ENCODE peak calls at places on chromosomes 6 and 20, in six cellular contexts. One of them, this sample, is unnamed.

GRCh38 chr20:64229537-64230061 is 25.9 kb upstream of the PCMTD2 start:
- DNase-seq in stimulated activated naive CD4-positive, alpha-beta T cell: no peak
- DNase-seq in NCI-H1694: no peak
- DNase-seq in T-helper 2 cell treated with Interferon-gamma antibody and Interleukin-4, amounts not matched to agents 5 μg/mL and 100 μg/mL, for 36 hours: no peak
- DNase-seq in NCI-H1092: no peak
- DNase-seq in neural crest cell: no peak
- DNase-seq in this sample: no peak

GRCh38 chr20:36919715-36920333 is 31.7 kb downstream of the SAMHD1 start:
- DNase-seq in neural crest cell: peak
- DNase-seq in stimulated activated naive CD4-positive, alpha-beta T cell: peak
- DNase-seq in NCI-H1694: peak
- DNase-seq in T-helper 2 cell treated with Interferon-gamma antibody and Interleukin-4, amounts not matched to agents 5 μg/mL and 100 μg/mL, for 36 hours: no peak
- DNase-seq in NCI-H1092: peak
- DNase-seq in this sample: peak

GRCh38 chr20:48705208-48706115 is 122.3 kb downstream of the PREX1 start:
- DNase-seq in NCI-H1694: no peak
- DNase-seq in T-helper 2 cell treated with Interferon-gamma antibody and Interleukin-4, amounts not matched to agents 5 μg/mL and 100 μg/mL, for 36 hours: no peak
- DNase-seq in NCI-H1092: no peak
- DNase-seq in stimulated activated naive CD4-positive, alpha-beta T cell: no peak
- DNase-seq in neural crest cell: no peak
- DNase-seq in this sample: no peak

GRCh38 chr6:56536536-56536935 is 106.2 kb downstream of the DST start:
- DNase-seq in neural crest cell: no peak
- DNase-seq in stimulated activated naive CD4-positive, alpha-beta T cell: no peak
- DNase-seq in NCI-H1694: no peak
- DNase-seq in T-helper 2 cell treated with Interferon-gamma antibody and Interleukin-4, amounts not matched to agents 5 μg/mL and 100 μg/mL, for 36 hours: no peak
- DNase-seq in NCI-H1092: no peak
- DNase-seq in this sample: no peak

GRCh38 chr6:26196846-26197683 is 109.8 kb downstream of the HFE start:
- DNase-seq in NCI-H1694: no peak
- DNase-seq in NCI-H1092: peak
- DNase-seq in stimulated activated naive CD4-positive, alpha-beta T cell: peak
- DNase-seq in neural crest cell: peak
- DNase-seq in T-helper 2 cell treated with Interferon-gamma antibody and Interleukin-4, amounts not matched to agents 5 μg/mL and 100 μg/mL, for 36 hours: peak
- DNase-seq in this sample: peak

GRCh38 chr6:40930555-40930954 is 108.5 kb downstream of the UNC5CL start:
- DNase-seq in neural crest cell: no peak
- DNase-seq in stimulated activated naive CD4-positive, alpha-beta T cell: no peak
- DNase-seq in T-helper 2 cell treated with Interferon-gamma antibody and Interleukin-4, amounts not matched to agents 5 μg/mL and 100 μg/mL, for 36 hours: no peak
- DNase-seq in NCI-H1694: no peak
- DNase-seq in NCI-H1092: no peak
- DNase-seq in this sample: no peak

GRCh38 chr6:100549406-100550167 is 84.9 kb upstream of the SIM1 start:
- DNase-seq in stimulated activated naive CD4-positive, alpha-beta T cell: no peak
- DNase-seq in NCI-H1694: no peak
- DNase-seq in T-helper 2 cell treated with Interferon-gamma antibody and Interleukin-4, amounts not matched to agents 5 μg/mL and 100 μg/mL, for 36 hours: no peak
- DNase-seq in NCI-H1092: no peak
- DNase-seq in neural crest cell: no peak
- DNase-seq in this sample: no peak

GRCh38 chr20:20489054-20489453 is 121.2 kb downstream of the INSM1 start:
- DNase-seq in T-helper 2 cell treated with Interferon-gamma antibody and Interleukin-4, amounts not matched to agents 5 μg/mL and 100 μg/mL, for 36 hours: no peak
- DNase-seq in NCI-H1092: no peak
- DNase-seq in stimulated activated naive CD4-positive, alpha-beta T cell: no peak
- DNase-seq in neural crest cell: no peak
- DNase-seq in NCI-H1694: no peak
- DNase-seq in this sample: no peak

GRCh38 chr20:35891375-35891774 is 62.9 kb downstream of the SCAND1 start:
- DNase-seq in T-helper 2 cell treated with Interferon-gamma antibody and Interleukin-4, amounts not matched to agents 5 μg/mL and 100 μg/mL, for 36 hours: no peak
- DNase-seq in NCI-H1694: no peak
- DNase-seq in stimulated activated naive CD4-positive, alpha-beta T cell: no peak
- DNase-seq in neural crest cell: no peak
- DNase-seq in NCI-H1092: no peak
- DNase-seq in this sample: no peak

GRCh38 chr6:25902071-25902470 is 28.0 kb upstream of the SLC17A3 start:
- DNase-seq in T-helper 2 cell treated with Interferon-gamma antibody and Interleukin-4, amounts not matched to agents 5 μg/mL and 100 μg/mL, for 36 hours: no peak
- DNase-seq in NCI-H1092: no peak
- DNase-seq in NCI-H1694: no peak
- DNase-seq in stimulated activated naive CD4-positive, alpha-beta T cell: no peak
- DNase-seq in neural crest cell: no peak
- DNase-seq in this sample: no peak

GRCh38 chr20:56788671-56789610 is 159.8 kb downstream of the TFAP2C start:
- DNase-seq in T-helper 2 cell treated with Interferon-gamma antibody and Interleukin-4, amounts not matched to agents 5 μg/mL and 100 μg/mL, for 36 hours: no peak
- DNase-seq in NCI-H1694: no peak
- DNase-seq in NCI-H1092: no peak
- DNase-seq in stimulated activated naive CD4-positive, alpha-beta T cell: no peak
- DNase-seq in neural crest cell: no peak
- DNase-seq in this sample: no peak

GRCh38 chr6:44126320-44127149 is 717 bp downstream of the MRPL14 start:
- DNase-seq in NCI-H1092: peak
- DNase-seq in neural crest cell: peak
- DNase-seq in NCI-H1694: no peak
- DNase-seq in stimulated activated naive CD4-positive, alpha-beta T cell: peak
- DNase-seq in T-helper 2 cell treated with Interferon-gamma antibody and Interleukin-4, amounts not matched to agents 5 μg/mL and 100 μg/mL, for 36 hours: peak
- DNase-seq in this sample: peak

This sample was measured in naive thymus-derived CD4-positive, alpha-beta T cell.